ENCODE peak calls at places on chromosomes 11 and 22, in eight cellular contexts. I is A549, H is GM12891, G is heart left ventricle, X is H54, M is testis, N is body of pancreas, L is uterus. R is an unnamed sample.
A peak's percentile ranks its signal among the peaks of the same experiment; 100 is the strongest.

GRCh38 chr11:69821511-69822040 is 2.4 kb upstream of the FGF3 start:
- DNase-seq in I (no peak), H (no peak), G (no peak), X (no peak), M (no peak), N (no peak), L (no peak), R (no peak)

GRCh38 chr11:84626256-84626655 is 1000.9 kb downstream of the DLG2 start:
- DNase-seq in I (no peak), H (no peak), G (no peak), X (no peak), M (no peak), N (no peak), L (no peak), R (no peak)

GRCh38 chr11:63813563-63814382 is 517 bp downstream of the SPINDOC start:
- DNase-seq in I (peak; percentile 38), H (peak; percentile 61), G (peak; percentile 47), X (peak; percentile 36), M (peak; percentile 51), N (peak; percentile 21), L (peak; percentile 44), R (peak; percentile 58)

GRCh38 chr11:110295086-110295485 is 1.3 kb downstream of the RDX start:
- DNase-seq in I (no peak), H (no peak), G (no peak), X (no peak), M (no peak), N (no peak), L (no peak), R (no peak)

GRCh38 chr22:29596408-29596807 is 7.0 kb upstream of the NF2 start:
- DNase-seq in I (no peak), H (no peak), G (no peak), X (no peak), M (no peak), N (no peak), L (no peak), R (no peak)

GRCh38 chr11:125170001-125170405 is 5.5 kb downstream of the PKNOX2 start:
- DNase-seq in I (no peak), H (no peak), G (peak; percentile 23), X (no peak), M (peak; percentile 38), N (peak; percentile 26), L (no peak), R (no peak)

GRCh38 chr22:50342651-50343540 is at the start of gene PPP6R2:
- DNase-seq in I (no peak), H (peak; percentile 80), G (peak; percentile 86), X (no peak), M (peak; percentile 86), N (peak; percentile 80), L (peak; percentile 73), R (peak; percentile 74)

GRCh38 chr22:23106906-23107367 is 34.9 kb downstream of the RSPH14 start:
- DNase-seq in I (no peak), H (no peak), G (peak; percentile 29), X (no peak), M (no peak), N (peak; percentile 54), L (no peak), R (no peak)

GRCh38 chr11:2267306-2267861 is 3.0 kb downstream of the ASCL2 start:
- DNase-seq in I (no peak), H (no peak), G (no peak), X (no peak), M (peak; percentile 4), N (no peak), L (no peak), R (no peak)

GRCh38 chr11:86099727-86100320 is 30.9 kb upstream of the PICALM start:
- DNase-seq in I (no peak), H (no peak), G (no peak), X (no peak), M (no peak), N (no peak), L (no peak), R (no peak)

GRCh38 chr11:19597876-19598275 is 114.8 kb upstream of the NAV2 start:
- DNase-seq in I (no peak), H (no peak), G (no peak), X (peak; percentile 79), M (no peak), N (no peak), L (no peak), R (no peak)

GRCh38 chr11:83648610-83649467 is 362.7 kb upstream of the CCDC90B start:
- DNase-seq in I (no peak), H (no peak), G (no peak), X (no peak), M (no peak), N (no peak), L (no peak), R (no peak)

GRCh38 chr11:134712228-134713145 is 300.4 kb upstream of the B3GAT1 start:
- DNase-seq in I (no peak), H (no peak), G (no peak), X (no peak), M (peak; percentile 80), N (no peak), L (no peak), R (no peak)

GRCh38 chr11:129861702-129862107 is 33.7 kb downstream of the NFRKB start:
- DNase-seq in I (peak; percentile 84), H (no peak), G (peak; percentile 33), X (peak; percentile 78), M (peak; percentile 53), N (peak; percentile 80), L (peak; percentile 58), R (no peak)

GRCh38 chr11:942853-943252 is 17.2 kb downstream of the AP2A2 start:
- DNase-seq in I (no peak), H (no peak), G (no peak), X (no peak), M (peak; percentile 60), N (no peak), L (no peak), R (no peak)

GRCh38 chr11:66745356-66746235 is 16.6 kb upstream of the SPTBN2 start:
- DNase-seq in I (peak; percentile 58), H (peak; percentile 53), G (no peak), X (no peak), M (peak; percentile 41), N (peak; percentile 29), L (no peak), R (peak; percentile 56)

GRCh38 chr22:19132153-19132552 is 1.0 kb downstream of the TSSK2 start:
- DNase-seq in I (no peak), H (no peak), G (no peak), X (no peak), M (no peak), N (no peak), L (no peak), R (no peak)

GRCh38 chr11:10824888-10825287 is 16.2 kb upstream of the EIF4G2 start:
- DNase-seq in I (no peak), H (no peak), G (no peak), X (no peak), M (no peak), N (no peak), L (no peak), R (peak; percentile 13)

GRCh38 chr11:116896211-116896610 is 58.8 kb upstream of the APOA1 start:
- DNase-seq in I (no peak), H (no peak), G (no peak), X (no peak), M (no peak), N (no peak), L (no peak), R (no peak)

GRCh38 chr11:21896216-21896615 is 296.7 kb upstream of the ANO5 start:
- DNase-seq in I (no peak), H (no peak), G (no peak), X (no peak), M (no peak), N (no peak), L (no peak), R (no peak)

GRCh38 chr22:50299724-50300619 is 7.5 kb downstream of the PLXNB2 start:
- DNase-seq in I (no peak), H (no peak), G (no peak), X (no peak), M (no peak), N (no peak), L (no peak), R (no peak)

GRCh38 chr11:9922806-9923205 is 258.9 kb downstream of the SWAP70 start:
- DNase-seq in I (no peak), H (no peak), G (no peak), X (no peak), M (peak; percentile 22), N (no peak), L (no peak), R (no peak)

GRCh38 chr11:91686700-91687099 is 537.9 kb upstream of the FAT3 start:
- DNase-seq in I (no peak), H (no peak), G (no peak), X (no peak), M (no peak), N (no peak), L (no peak), R (no peak)

GRCh38 chr11:2090172-2091111 is 48.7 kb downstream of the IGF2 start:
- DNase-seq in I (no peak), H (no peak), G (no peak), X (no peak), M (peak; percentile 7), N (no peak), L (no peak), R (no peak)

GRCh38 chr11:59144579-59145345 is 2.1 kb downstream of the FAM111A start:
- DNase-seq in I (peak; percentile 68), H (peak; percentile 63), G (peak; percentile 80), X (peak; percentile 50), M (peak; percentile 86), N (peak; percentile 88), L (peak; percentile 87), R (peak; percentile 52)
- TF ChIP-seq POLR2A in I (no peak), H (no peak), G (no peak), X (peak; percentile 50), M (no peak), N (peak; percentile 25), L (peak; percentile 34), R (peak; percentile 60)

DNA sequence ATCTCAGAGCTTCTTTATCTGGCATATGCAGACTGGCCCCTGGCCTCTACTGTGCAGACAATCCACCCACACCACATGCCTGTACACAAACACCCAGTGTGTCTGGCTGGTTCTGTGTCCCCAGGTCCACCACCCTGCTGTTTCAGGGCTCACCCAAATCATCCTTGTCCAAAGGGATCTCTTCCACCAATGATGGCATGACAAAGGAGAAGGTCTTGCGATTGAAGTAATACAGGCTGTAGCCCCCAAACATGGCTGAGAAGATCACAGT is 1.7 kb downstream of the SLC37A4 start:
- DNase-seq in I (no peak), H (no peak), G (no peak), X (no peak), M (no peak), N (no peak), L (no peak), R (no peak)
- TF ChIP-seq POLR2A in I (no peak), H (no peak), G (no peak), X (no peak), M (no peak), N (no peak), L (no peak), R (no peak)

DNA sequence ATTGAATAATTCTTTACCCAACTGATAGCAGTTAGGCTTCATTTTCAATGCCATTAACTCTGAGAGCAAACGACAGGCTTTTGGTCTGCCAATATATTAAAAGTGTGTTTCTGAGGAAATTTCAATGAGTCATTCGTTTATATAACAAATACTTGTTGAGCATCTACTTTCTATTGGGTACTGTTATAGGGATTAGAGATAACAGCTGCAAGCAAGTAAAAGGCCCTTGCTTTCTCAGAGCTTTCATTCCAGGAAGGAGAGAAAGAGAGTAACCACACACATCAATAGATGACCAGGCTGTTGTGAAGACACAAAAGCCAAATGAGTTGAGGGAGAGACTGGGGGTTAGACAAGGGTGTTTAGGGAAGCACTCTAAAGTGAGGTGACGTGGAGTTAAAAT is 35.7 kb downstream of the CD44 start:
- DNase-seq in I (no peak), H (no peak), G (no peak), X (no peak), M (no peak), N (no peak), L (no peak), R (no peak)
- TF ChIP-seq POLR2A in I (no peak), H (no peak), G (no peak), X (no peak), M (no peak), N (no peak), L (no peak), R (no peak)

GRCh38 chr11:57409321-57410100 is 17.4 kb downstream of the SLC43A3 start:
- DNase-seq in I (no peak), H (no peak), G (no peak), X (no peak), M (no peak), N (no peak), L (no peak), R (no peak)
- TF ChIP-seq POLR2A in I (no peak), H (no peak), G (no peak), X (no peak), M (no peak), N (no peak), L (no peak), R (no peak)